ENCODE peak calls at places on chromosomes 3 and 15, in five cellular contexts. G is K562, R is GM12878, J is HepG2, I is upper lobe of left lung. A is an unnamed sample.

GRCh38 chr3:73577704-73578103 is 47.0 kb downstream of the PDZRN3 start:
- ATAC-seq in J (no peak), R (no peak), I (no peak), G (no peak), A (no peak)

GRCh38 chr3:44114142-44114541 is 127.5 kb upstream of the TOPAZ1 start:
- ATAC-seq in J (peak), I (no peak), R (peak), G (peak), A (no peak)

GRCh38 chr15:74173545-74174215 is at the start of gene ISLR:
- ATAC-seq in R (no peak), J (no peak), I (peak), G (no peak), A (peak)

GRCh38 chr3:10322355-10322715 is 1.4 kb upstream of the SEC13 start:
- ATAC-seq in R (peak), G (peak), I (no peak), J (peak), A (no peak)

GRCh38 chr3:179021119-179021903 is 50.3 kb downstream of the ZMAT3 start:
- ATAC-seq in J (no peak), I (no peak), G (peak), R (no peak), A (no peak)

GRCh38 chr3:58034738-58035511 is 26.7 kb downstream of the FLNB start:
- ATAC-seq in I (no peak), R (peak), J (peak), G (peak), A (no peak)

GRCh38 chr3:126538316-126538715 is 14.4 kb downstream of the CHST13 start:
- ATAC-seq in I (no peak), R (no peak), J (no peak), G (no peak), A (no peak)

GRCh38 chr15:74798388-74799254 is 14.0 kb upstream of the LMAN1L start:
- ATAC-seq in I (no peak), R (peak), G (no peak), J (no peak), A (no peak)

GRCh38 chr3:128195802-128196201 is 42.5 kb downstream of the EEFSEC start:
- ATAC-seq in G (no peak), R (no peak), J (no peak), I (no peak), A (no peak)

GRCh38 chr15:76823903-76824302 is 81.2 kb downstream of the SCAPER start:
- ATAC-seq in R (no peak), I (no peak), J (no peak), G (no peak), A (no peak)

GRCh38 chr3:161310649-161311423 is 60.5 kb downstream of the SPTSSB start:
- ATAC-seq in I (peak), R (peak), G (no peak), J (no peak), A (no peak)

GRCh38 chr3:59460068-59460467 is 410.2 kb upstream of the CFAP20DC start:
- ATAC-seq in R (no peak), G (no peak), I (no peak), J (no peak), A (no peak)

GRCh38 chr3:56923546-56924224 is 121.9 kb upstream of the ARHGEF3 start:
- ATAC-seq in G (no peak), R (no peak), J (no peak), I (peak), A (peak)

GRCh38 chr3:181555681-181556080 is 156.0 kb upstream of the SOX2 start:
- ATAC-seq in J (no peak), G (no peak), I (no peak), R (no peak), A (no peak)

GRCh38 chr3:196650740-196651311 is 11.3 kb downstream of the NRROS start:
- ATAC-seq in I (peak), G (peak), R (no peak), J (peak), A (peak)

GRCh38 chr15:63348392-63348791 is 33.3 kb downstream of the CA12 start:
- ATAC-seq in J (no peak), I (no peak), G (no peak), R (no peak), A (peak)

GRCh38 chr3:116000315-116000714 is 377.0 kb downstream of the GAP43 start:
- ATAC-seq in I (no peak), J (no peak), G (peak), R (peak), A (no peak)

GRCh38 chr15:59611277-59612260 is at the start of gene GCNT3:
- ATAC-seq in J (peak), G (no peak), R (no peak), I (no peak), A (no peak)

GRCh38 chr3:72748659-72749058 is 99.6 kb downstream of the SHQ1 start:
- ATAC-seq in R (no peak), G (no peak), I (no peak), J (no peak), A (no peak)

GRCh38 chr3:111282024-111282423 is 210.4 kb downstream of the NECTIN3 start:
- ATAC-seq in J (no peak), R (no peak), G (no peak), I (no peak), A (no peak)

GRCh38 chr15:44788748-44789147 is 52.4 kb downstream of the TRIM69 start:
- ATAC-seq in J (no peak), I (no peak), R (no peak), G (no peak), A (no peak)

GRCh38 chr3:150242220-150242938 is 165.7 kb upstream of the TSC22D2 start:
- ATAC-seq in I (no peak), J (no peak), R (no peak), G (no peak), A (no peak)

GRCh38 chr3:39104961-39105686 is 2.3 kb downstream of the GORASP1 start:
- ATAC-seq in I (no peak), G (no peak), R (no peak), J (no peak), A (no peak)

GRCh38 chr3:50126287-50127211 is 28.6 kb upstream of the SEMA3F start:
- ATAC-seq in G (no peak), R (no peak), J (peak), I (peak), A (peak)

GRCh38 chr3:50125541-50126286 is 29.4 kb upstream of the SEMA3F start:
- ATAC-seq in G (no peak), I (no peak), R (no peak), J (no peak), A (no peak)

GRCh38 chr3:50123394-50124361 is 31.4 kb upstream of the SEMA3F start:
- ATAC-seq in I (no peak), R (no peak), J (peak), G (no peak), A (no peak)

GRCh38 chr3:50122661-50123391 is 32.3 kb upstream of the SEMA3F start:
- ATAC-seq in J (peak), I (no peak), R (no peak), G (no peak), A (no peak)

GRCh38 chr3:50124363-50125226 is 30.5 kb upstream of the SEMA3F start:
- ATAC-seq in G (no peak), J (no peak), I (no peak), R (no peak), A (no peak)
- TF ChIP-seq POLR2AphosphoS5 in G (no peak), J (no peak), I (no peak), R (no peak), A (no peak)

GRCh38 chr3:139772539-139773500 is 95.0 kb upstream of the NMNAT3 start:
- ATAC-seq in R (no peak), G (no peak), I (no peak), J (no peak), A (no peak)
- TF ChIP-seq CTCF in R (no peak), G (no peak), I (no peak), J (no peak), A (no peak)

GRCh38 chr3:84960581-84960980 is 1.8 kb downstream of the CADM2 start:
- ATAC-seq in G (no peak), J (no peak), R (no peak), I (no peak), A (no peak)
- TF ChIP-seq EP300 in G (no peak), J (no peak), R (no peak), I (no peak), A (no peak)

DNA sequence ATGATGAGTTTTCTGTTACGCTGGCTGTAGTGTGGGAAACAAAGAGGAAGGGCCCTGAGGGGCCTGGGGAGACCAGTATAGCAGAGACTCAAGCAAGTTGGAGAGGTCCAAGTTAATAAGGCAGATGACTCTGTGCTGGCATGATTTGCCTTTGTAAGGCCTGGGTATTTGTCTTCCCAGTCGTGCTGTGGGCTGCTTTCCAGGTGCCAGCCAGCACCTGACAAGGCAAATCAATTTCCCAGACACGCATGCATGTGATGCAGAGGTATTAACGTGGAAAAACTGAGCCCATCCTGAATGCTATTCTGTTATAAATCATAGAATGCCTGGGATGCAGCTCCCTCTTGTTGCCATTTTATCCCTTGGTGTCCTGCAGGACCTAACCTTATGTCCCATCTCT is 175.6 kb downstream of the MFSD1 start:
- ATAC-seq in R (no peak), G (no peak), J (no peak), I (no peak), A (no peak)
- TF ChIP-seq POLR2AphosphoS5 in R (no peak), G (no peak), J (no peak), I (no peak), A (no peak)

DNA sequence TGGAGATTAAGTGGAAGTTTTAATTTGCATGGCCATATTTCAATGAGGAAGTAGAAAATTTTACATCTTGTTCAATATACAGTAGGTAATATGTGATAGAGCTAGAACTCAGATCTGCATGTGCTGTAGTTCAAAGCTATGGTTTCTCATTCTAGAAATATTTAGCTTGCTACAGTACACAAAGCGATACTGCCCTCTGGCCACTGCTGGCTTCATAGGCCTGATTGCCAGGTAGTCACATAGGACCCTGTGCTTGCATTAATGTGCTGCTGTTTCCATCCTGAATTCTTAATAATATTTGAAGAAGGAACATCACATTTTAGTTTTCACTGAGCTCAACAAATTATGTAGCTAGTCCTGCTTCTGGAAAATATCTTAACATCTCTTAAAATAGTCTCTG is 87.0 kb downstream of the PLSCR2 start:
- ATAC-seq in G (no peak), R (no peak), J (peak), I (no peak), A (no peak)
- TF ChIP-seq CTCF in G (no peak), R (no peak), J (peak), I (no peak), A (no peak)